ENCODE peak calls at places on chromosomes 2 and 18, in five cellular contexts. One of them, this sample, is unnamed.

GRCh38 chr2:42200534-42201227 is 31.5 kb downstream of the EML4 start:
- DNase-seq in DND-41: no peak
- DNase-seq in activated T-cell treated with anti-CD3 and anti-CD28 coated beads for 4 hours: no peak
- DNase-seq in stimulated activated CD4-positive, alpha-beta T cell treated with anti-CD3 and anti-CD28 coated beads, Interleukin-4, amount 100 ng/mL, for 4 hours: no peak
- DNase-seq in activated CD4-positive, alpha-beta T cell treated with anti-CD3 and anti-CD28 coated beads, Interleukin-2, amount 50 U/mL, for 24 hours: no peak
- DNase-seq in this sample: no peak

GRCh38 chr2:74679615-74680014 is 25.6 kb downstream of the SEMA4F start:
- DNase-seq in activated T-cell treated with anti-CD3 and anti-CD28 coated beads for 4 hours: no peak
- DNase-seq in DND-41: no peak
- DNase-seq in stimulated activated CD4-positive, alpha-beta T cell treated with anti-CD3 and anti-CD28 coated beads, Interleukin-4, amount 100 ng/mL, for 4 hours: no peak
- DNase-seq in activated CD4-positive, alpha-beta T cell treated with anti-CD3 and anti-CD28 coated beads, Interleukin-2, amount 50 U/mL, for 24 hours: no peak
- DNase-seq in this sample: no peak

GRCh38 chr18:49853011-49853410 is 39.7 kb upstream of the ACAA2 start:
- DNase-seq in activated CD4-positive, alpha-beta T cell treated with anti-CD3 and anti-CD28 coated beads, Interleukin-2, amount 50 U/mL, for 24 hours: no peak
- DNase-seq in DND-41: no peak
- DNase-seq in activated T-cell treated with anti-CD3 and anti-CD28 coated beads for 4 hours: no peak
- DNase-seq in stimulated activated CD4-positive, alpha-beta T cell treated with anti-CD3 and anti-CD28 coated beads, Interleukin-4, amount 100 ng/mL, for 4 hours: no peak
- DNase-seq in this sample: no peak

GRCh38 chr2:104766683-104767082 is 87.2 kb upstream of the POU3F3 start:
- DNase-seq in DND-41: no peak
- DNase-seq in activated T-cell treated with anti-CD3 and anti-CD28 coated beads for 4 hours: no peak
- DNase-seq in activated CD4-positive, alpha-beta T cell treated with anti-CD3 and anti-CD28 coated beads, Interleukin-2, amount 50 U/mL, for 24 hours: no peak
- DNase-seq in stimulated activated CD4-positive, alpha-beta T cell treated with anti-CD3 and anti-CD28 coated beads, Interleukin-4, amount 100 ng/mL, for 4 hours: no peak
- DNase-seq in this sample: no peak

GRCh38 chr2:182634386-182634785 is 81.7 kb upstream of the DNAJC10 start:
- DNase-seq in activated T-cell treated with anti-CD3 and anti-CD28 coated beads for 4 hours: no peak
- DNase-seq in stimulated activated CD4-positive, alpha-beta T cell treated with anti-CD3 and anti-CD28 coated beads, Interleukin-4, amount 100 ng/mL, for 4 hours: no peak
- DNase-seq in DND-41: no peak
- DNase-seq in activated CD4-positive, alpha-beta T cell treated with anti-CD3 and anti-CD28 coated beads, Interleukin-2, amount 50 U/mL, for 24 hours: no peak
- DNase-seq in this sample: no peak

GRCh38 chr2:226213717-226214116 is 585.9 kb downstream of the IRS1 start:
- DNase-seq in DND-41: no peak
- DNase-seq in stimulated activated CD4-positive, alpha-beta T cell treated with anti-CD3 and anti-CD28 coated beads, Interleukin-4, amount 100 ng/mL, for 4 hours: no peak
- DNase-seq in activated CD4-positive, alpha-beta T cell treated with anti-CD3 and anti-CD28 coated beads, Interleukin-2, amount 50 U/mL, for 24 hours: no peak
- DNase-seq in activated T-cell treated with anti-CD3 and anti-CD28 coated beads for 4 hours: no peak
- DNase-seq in this sample: no peak

GRCh38 chr18:35982404-35983114 is 10.1 kb downstream of the RMP24 start:
- DNase-seq in DND-41: no peak
- DNase-seq in stimulated activated CD4-positive, alpha-beta T cell treated with anti-CD3 and anti-CD28 coated beads, Interleukin-4, amount 100 ng/mL, for 4 hours: no peak
- DNase-seq in activated T-cell treated with anti-CD3 and anti-CD28 coated beads for 4 hours: no peak
- DNase-seq in activated CD4-positive, alpha-beta T cell treated with anti-CD3 and anti-CD28 coated beads, Interleukin-2, amount 50 U/mL, for 24 hours: no peak
- DNase-seq in this sample: no peak

GRCh38 chr2:216606551-216607527 is 26.4 kb upstream of the IGFBP2 start:
- DNase-seq in DND-41: peak
- DNase-seq in stimulated activated CD4-positive, alpha-beta T cell treated with anti-CD3 and anti-CD28 coated beads, Interleukin-4, amount 100 ng/mL, for 4 hours: peak
- DNase-seq in activated CD4-positive, alpha-beta T cell treated with anti-CD3 and anti-CD28 coated beads, Interleukin-2, amount 50 U/mL, for 24 hours: no peak
- DNase-seq in activated T-cell treated with anti-CD3 and anti-CD28 coated beads for 4 hours: peak
- DNase-seq in this sample: no peak

GRCh38 chr2:238706673-238707072 is 141.2 kb upstream of the TWIST2 start:
- DNase-seq in DND-41: no peak
- DNase-seq in activated T-cell treated with anti-CD3 and anti-CD28 coated beads for 4 hours: no peak
- DNase-seq in stimulated activated CD4-positive, alpha-beta T cell treated with anti-CD3 and anti-CD28 coated beads, Interleukin-4, amount 100 ng/mL, for 4 hours: no peak
- DNase-seq in activated CD4-positive, alpha-beta T cell treated with anti-CD3 and anti-CD28 coated beads, Interleukin-2, amount 50 U/mL, for 24 hours: no peak
- DNase-seq in this sample: no peak

GRCh38 chr18:10787293-10787901 is 261.6 kb downstream of the NAPG start:
- DNase-seq in activated T-cell treated with anti-CD3 and anti-CD28 coated beads for 4 hours: peak
- DNase-seq in DND-41: peak
- DNase-seq in activated CD4-positive, alpha-beta T cell treated with anti-CD3 and anti-CD28 coated beads, Interleukin-2, amount 50 U/mL, for 24 hours: peak
- DNase-seq in stimulated activated CD4-positive, alpha-beta T cell treated with anti-CD3 and anti-CD28 coated beads, Interleukin-4, amount 100 ng/mL, for 4 hours: peak
- DNase-seq in this sample: peak

GRCh38 chr2:69619725-69620124 is 23.8 kb downstream of the AAK1 start:
- DNase-seq in activated CD4-positive, alpha-beta T cell treated with anti-CD3 and anti-CD28 coated beads, Interleukin-2, amount 50 U/mL, for 24 hours: no peak
- DNase-seq in stimulated activated CD4-positive, alpha-beta T cell treated with anti-CD3 and anti-CD28 coated beads, Interleukin-4, amount 100 ng/mL, for 4 hours: no peak
- DNase-seq in activated T-cell treated with anti-CD3 and anti-CD28 coated beads for 4 hours: no peak
- DNase-seq in DND-41: peak
- DNase-seq in this sample: peak

GRCh38 chr18:3892141-3892540 is 442.2 kb downstream of the TGIF1 start:
- DNase-seq in stimulated activated CD4-positive, alpha-beta T cell treated with anti-CD3 and anti-CD28 coated beads, Interleukin-4, amount 100 ng/mL, for 4 hours: no peak
- DNase-seq in DND-41: no peak
- DNase-seq in activated CD4-positive, alpha-beta T cell treated with anti-CD3 and anti-CD28 coated beads, Interleukin-2, amount 50 U/mL, for 24 hours: no peak
- DNase-seq in activated T-cell treated with anti-CD3 and anti-CD28 coated beads for 4 hours: no peak
- DNase-seq in this sample: no peak

GRCh38 chr2:21019678-21020021 is 24.2 kb downstream of the APOB start:
- DNase-seq in activated CD4-positive, alpha-beta T cell treated with anti-CD3 and anti-CD28 coated beads, Interleukin-2, amount 50 U/mL, for 24 hours: no peak
- DNase-seq in activated T-cell treated with anti-CD3 and anti-CD28 coated beads for 4 hours: no peak
- DNase-seq in DND-41: no peak
- DNase-seq in stimulated activated CD4-positive, alpha-beta T cell treated with anti-CD3 and anti-CD28 coated beads, Interleukin-4, amount 100 ng/mL, for 4 hours: no peak
- DNase-seq in this sample: no peak

GRCh38 chr2:100935372-100935752 is 66.7 kb upstream of the RPL31 start:
- DNase-seq in activated T-cell treated with anti-CD3 and anti-CD28 coated beads for 4 hours: no peak
- DNase-seq in DND-41: no peak
- DNase-seq in activated CD4-positive, alpha-beta T cell treated with anti-CD3 and anti-CD28 coated beads, Interleukin-2, amount 50 U/mL, for 24 hours: no peak
- DNase-seq in stimulated activated CD4-positive, alpha-beta T cell treated with anti-CD3 and anti-CD28 coated beads, Interleukin-4, amount 100 ng/mL, for 4 hours: no peak
- DNase-seq in this sample: no peak

GRCh38 chr2:133286326-133286922 is 281.8 kb downstream of the NCKAP5 start:
- DNase-seq in activated CD4-positive, alpha-beta T cell treated with anti-CD3 and anti-CD28 coated beads, Interleukin-2, amount 50 U/mL, for 24 hours: no peak
- DNase-seq in DND-41: no peak
- DNase-seq in activated T-cell treated with anti-CD3 and anti-CD28 coated beads for 4 hours: no peak
- DNase-seq in stimulated activated CD4-positive, alpha-beta T cell treated with anti-CD3 and anti-CD28 coated beads, Interleukin-4, amount 100 ng/mL, for 4 hours: no peak
- DNase-seq in this sample: no peak

GRCh38 chr2:11899264-11899818 is 152.9 kb downstream of the LPIN1 start:
- DNase-seq in activated T-cell treated with anti-CD3 and anti-CD28 coated beads for 4 hours: no peak
- DNase-seq in activated CD4-positive, alpha-beta T cell treated with anti-CD3 and anti-CD28 coated beads, Interleukin-2, amount 50 U/mL, for 24 hours: no peak
- DNase-seq in DND-41: no peak
- DNase-seq in stimulated activated CD4-positive, alpha-beta T cell treated with anti-CD3 and anti-CD28 coated beads, Interleukin-4, amount 100 ng/mL, for 4 hours: no peak
- DNase-seq in this sample: no peak

GRCh38 chr2:10058251-10059015 is 15.1 kb downstream of the KLF11 start:
- DNase-seq in stimulated activated CD4-positive, alpha-beta T cell treated with anti-CD3 and anti-CD28 coated beads, Interleukin-4, amount 100 ng/mL, for 4 hours: no peak
- DNase-seq in activated CD4-positive, alpha-beta T cell treated with anti-CD3 and anti-CD28 coated beads, Interleukin-2, amount 50 U/mL, for 24 hours: no peak
- DNase-seq in activated T-cell treated with anti-CD3 and anti-CD28 coated beads for 4 hours: no peak
- DNase-seq in DND-41: no peak
- DNase-seq in this sample: no peak

GRCh38 chr18:68865503-68865902 is 67.6 kb downstream of the CCDC102B start:
- DNase-seq in stimulated activated CD4-positive, alpha-beta T cell treated with anti-CD3 and anti-CD28 coated beads, Interleukin-4, amount 100 ng/mL, for 4 hours: no peak
- DNase-seq in DND-41: no peak
- DNase-seq in activated T-cell treated with anti-CD3 and anti-CD28 coated beads for 4 hours: no peak
- DNase-seq in activated CD4-positive, alpha-beta T cell treated with anti-CD3 and anti-CD28 coated beads, Interleukin-2, amount 50 U/mL, for 24 hours: no peak
- DNase-seq in this sample: no peak

GRCh38 chr2:237682151-237682550 is 54.8 kb downstream of the LRRFIP1 start:
- DNase-seq in DND-41: no peak
- DNase-seq in activated T-cell treated with anti-CD3 and anti-CD28 coated beads for 4 hours: no peak
- DNase-seq in activated CD4-positive, alpha-beta T cell treated with anti-CD3 and anti-CD28 coated beads, Interleukin-2, amount 50 U/mL, for 24 hours: no peak
- DNase-seq in stimulated activated CD4-positive, alpha-beta T cell treated with anti-CD3 and anti-CD28 coated beads, Interleukin-4, amount 100 ng/mL, for 4 hours: no peak
- DNase-seq in this sample: no peak

GRCh38 chr2:223537669-223538601 is 64.2 kb downstream of the SCG2 start:
- DNase-seq in activated T-cell treated with anti-CD3 and anti-CD28 coated beads for 4 hours: no peak
- DNase-seq in stimulated activated CD4-positive, alpha-beta T cell treated with anti-CD3 and anti-CD28 coated beads, Interleukin-4, amount 100 ng/mL, for 4 hours: no peak
- DNase-seq in DND-41: no peak
- DNase-seq in activated CD4-positive, alpha-beta T cell treated with anti-CD3 and anti-CD28 coated beads, Interleukin-2, amount 50 U/mL, for 24 hours: no peak
- DNase-seq in this sample: no peak

GRCh38 chr2:56244911-56245530 is 61.2 kb downstream of the CCDC85A start:
- DNase-seq in activated T-cell treated with anti-CD3 and anti-CD28 coated beads for 4 hours: no peak
- DNase-seq in DND-41: no peak
- DNase-seq in activated CD4-positive, alpha-beta T cell treated with anti-CD3 and anti-CD28 coated beads, Interleukin-2, amount 50 U/mL, for 24 hours: no peak
- DNase-seq in stimulated activated CD4-positive, alpha-beta T cell treated with anti-CD3 and anti-CD28 coated beads, Interleukin-4, amount 100 ng/mL, for 4 hours: no peak
- DNase-seq in this sample: no peak

GRCh38 chr2:237900891-237901831 is 41.7 kb downstream of the RAMP1 start:
- DNase-seq in stimulated activated CD4-positive, alpha-beta T cell treated with anti-CD3 and anti-CD28 coated beads, Interleukin-4, amount 100 ng/mL, for 4 hours: no peak
- DNase-seq in DND-41: no peak
- DNase-seq in activated T-cell treated with anti-CD3 and anti-CD28 coated beads for 4 hours: no peak
- DNase-seq in activated CD4-positive, alpha-beta T cell treated with anti-CD3 and anti-CD28 coated beads, Interleukin-2, amount 50 U/mL, for 24 hours: no peak
- DNase-seq in this sample: no peak

This sample was measured in NB4.